ENCODE peak calls at places on chromosome 19, in six cellular contexts. H is activated T-helper 1 cell treated with anti-CD3 and anti-CD28 coated beads, Interleukin-2, amount 50 U/mL, for 16 hours; Y is Daoy; Q is LHCN-M2; W is foreskin fibroblast; I is brain pericyte. T is an unnamed sample.

GRCh38 chr19:31772915-31773314 is 423.7 kb upstream of the TSHZ3 start:
- DNase-seq in H (no peak), Y (peak), Q (no peak), W (no peak), I (no peak), T (no peak)

GRCh38 chr19:41226053-41226873 is 7.2 kb downstream of the AXL start:
- DNase-seq in H (no peak), Y (peak), Q (no peak), W (peak), I (no peak), T (peak)

GRCh38 chr19:23254141-23254910 is 4.1 kb upstream of the ZNF724 start:
- DNase-seq in H (no peak), Y (no peak), Q (no peak), W (no peak), I (no peak), T (no peak)

GRCh38 chr19:29277107-29277506 is 64.2 kb upstream of the UQCRFS1 start:
- DNase-seq in H (no peak), Y (peak), Q (peak), W (no peak), I (no peak), T (no peak)

GRCh38 chr19:5343848-5344247 is 3.2 kb upstream of the PTPRS start:
- DNase-seq in H (no peak), Y (peak), Q (peak), W (peak), I (no peak), T (peak)

GRCh38 chr19:11560404-11560988 is 1.5 kb upstream of the ELOF1 start:
- DNase-seq in H (no peak), Y (peak), Q (peak), W (peak), I (no peak), T (peak)

GRCh38 chr19:55373318-55373992 is 3.2 kb upstream of the TMEM190 start:
- DNase-seq in H (no peak), Y (no peak), Q (no peak), W (no peak), I (no peak), T (no peak)

GRCh38 chr19:13207237-13208130 is 57.3 kb downstream of the IER2 start:
- DNase-seq in H (no peak), Y (no peak), Q (peak), W (peak), I (no peak), T (no peak)

GRCh38 chr19:48365602-48366001 is 1.4 kb downstream of the SYNGR4 start:
- DNase-seq in H (no peak), Y (no peak), Q (no peak), W (no peak), I (no peak), T (no peak)

GRCh38 chr19:1251503-1252220 is 3.3 kb downstream of the MIDN start:
- DNase-seq in H (peak), Y (peak), Q (no peak), W (no peak), I (no peak), T (no peak)

GRCh38 chr19:6023085-6023682 is 45.2 kb upstream of the RANBP3 start:
- DNase-seq in H (no peak), Y (peak), Q (peak), W (peak), I (no peak), T (peak)

GRCh38 chr19:49425922-49426592 is 869 bp downstream of the GFY start:
- DNase-seq in H (no peak), Y (peak), Q (peak), W (no peak), I (no peak), T (no peak)

GRCh38 chr19:39474139-39474620 is 6.5 kb upstream of the TIMM50 start:
- DNase-seq in H (peak), Y (peak), Q (no peak), W (peak), I (no peak), T (peak)

GRCh38 chr19:50725218-50725931 is 2.2 kb downstream of the CLEC11A start:
- DNase-seq in H (no peak), Y (no peak), Q (no peak), W (no peak), I (no peak), T (no peak)

GRCh38 chr19:40400521-40400920 is 10.5 kb upstream of the HIPK4 start:
- DNase-seq in H (no peak), Y (no peak), Q (no peak), W (peak), I (no peak), T (no peak)

GRCh38 chr19:55368701-55369563 is 1.3 kb downstream of the IL11 start:
- DNase-seq in H (no peak), Y (peak), Q (no peak), W (peak), I (no peak), T (peak)

GRCh38 chr19:54042989-54043388 is 20.7 kb downstream of the VSTM1 start:
- DNase-seq in H (no peak), Y (no peak), Q (no peak), W (no peak), I (no peak), T (no peak)

GRCh38 chr19:36040495-36040894 is 7.8 kb upstream of the CLIP3 start:
- DNase-seq in H (no peak), Y (no peak), Q (no peak), W (no peak), I (no peak), T (no peak)

GRCh38 chr19:54535601-54536000 is 33.0 kb downstream of the LAIR2 start:
- DNase-seq in H (no peak), Y (no peak), Q (no peak), W (no peak), I (no peak), T (no peak)

GRCh38 chr19:7500811-7501450 is 12.1 kb upstream of the PEX11G start:
- DNase-seq in H (no peak), Y (peak), Q (no peak), W (peak), I (no peak), T (no peak)

GRCh38 chr19:39843919-39844793 is 2.0 kb downstream of the FBL start:
- DNase-seq in H (no peak), Y (peak), Q (peak), W (peak), I (no peak), T (peak)

GRCh38 chr19:13211426-13212308 is 61.5 kb downstream of the IER2 start:
- DNase-seq in H (no peak), Y (no peak), Q (no peak), W (no peak), I (no peak), T (no peak)

GRCh38 chr19:2923510-2923909 is 21.3 kb downstream of the ZNF77 start:
- DNase-seq in H (no peak), Y (no peak), Q (peak), W (peak), I (no peak), T (peak)

GRCh38 chr19:10412257-10412977 is 7.9 kb upstream of the PDE4A start:
- DNase-seq in H (no peak), Y (no peak), Q (peak), W (no peak), I (no peak), T (no peak)

GRCh38 chr19:13134626-13135025 is 15.5 kb downstream of the STX10 start:
- DNase-seq in H (no peak), Y (no peak), Q (no peak), W (peak), I (no peak), T (no peak)

GRCh38 chr19:7852851-7853759 is 21.1 kb downstream of the PRR36 start:
- DNase-seq in H (no peak), Y (peak), Q (peak), W (peak), I (no peak), T (peak)

GRCh38 chr19:810077-810855 is 11.5 kb downstream of the PLPPR3 start:
- DNase-seq in H (no peak), Y (no peak), Q (no peak), W (no peak), I (no peak), T (no peak)

GRCh38 chr19:1063909-1064660 is 2.9 kb upstream of the ARHGAP45 start:
- DNase-seq in H (no peak), Y (no peak), Q (no peak), W (no peak), I (no peak), T (no peak)

GRCh38 chr19:37975071-37975470 is 68.1 kb downstream of the SIPA1L3 start:
- DNase-seq in H (no peak), Y (no peak), Q (no peak), W (no peak), I (no peak), T (no peak)

GRCh38 chr19:13441810-13442512 is 64.3 kb downstream of the CACNA1A start:
- DNase-seq in H (peak), Y (peak), Q (peak), W (peak), I (no peak), T (peak)

GRCh38 chr19:19039901-19040300 is 6.5 kb downstream of the ARMC6 start:
- DNase-seq in H (no peak), Y (no peak), Q (no peak), W (no peak), I (no peak), T (no peak)

GRCh38 chr19:16035601-16036297 is 40.5 kb upstream of the TPM4 start:
- DNase-seq in H (no peak), Y (no peak), Q (no peak), W (no peak), I (no peak), T (no peak)

GRCh38 chr19:30065680-30066606 is 123.9 kb downstream of the URI1 start:
- DNase-seq in H (no peak), Y (no peak), Q (no peak), W (no peak), I (no peak), T (no peak)

T was measured in fibroblast of lung.